ENCODE peak calls at places on chromosomes 11 and 22, in eight cellular contexts. M is AG09309; N is brain microvascular endothelial cell; R is coronary artery; K is iris pigment epithelial cell; X is heart left ventricle; V is NCI-H146; U is activated gamma-delta T cell treated with anti-CD3 and anti-CD28 coated beads, Interleukin-2, amount 50 U/mL, for 16 hours. I is an unnamed sample.

GRCh38 chr11:84384637-84385227 is 1098.6 kb upstream of the CCDC90B start:
- DNase-seq in N (peak), K (peak), U (no peak), M (peak), V (peak), X (no peak), R (no peak), I (peak)

GRCh38 chr11:64760759-64761417 is 1.1 kb upstream of the PYGM start:
- DNase-seq in N (no peak), R (no peak), U (no peak), V (no peak), X (no peak), M (no peak), K (no peak), I (no peak)

GRCh38 chr11:72720806-72721205 is 31.4 kb downstream of the ARAP1 start:
- DNase-seq in U (no peak), N (no peak), R (no peak), V (no peak), K (no peak), M (no peak), X (no peak), I (no peak)

GRCh38 chr11:28105869-28106268 is 2.1 kb downstream of the KIF18A start:
- DNase-seq in U (no peak), R (no peak), M (no peak), V (no peak), N (no peak), K (no peak), X (no peak), I (peak)

GRCh38 chr22:43232445-43232844 is 45.5 kb upstream of the TTLL12 start:
- DNase-seq in V (no peak), K (no peak), R (no peak), X (no peak), U (no peak), N (no peak), M (no peak), I (no peak)

GRCh38 chr11:64638017-64638664 is 47.1 kb downstream of the SLC22A12 start:
- DNase-seq in V (peak), X (no peak), N (no peak), M (no peak), U (no peak), R (no peak), K (no peak), I (no peak)

GRCh38 chr22:24094966-24095365 is 83.9 kb downstream of the CABIN1 start:
- DNase-seq in U (no peak), N (no peak), X (no peak), R (peak), M (no peak), K (no peak), V (no peak), I (no peak)

GRCh38 chr11:47938791-47939560 is 41.4 kb upstream of the PTPRJ start:
- DNase-seq in V (no peak), K (no peak), R (no peak), X (no peak), N (no peak), M (no peak), U (no peak), I (no peak)

GRCh38 chr11:72431846-72432245 is 2.5 kb downstream of the CLPB start:
- DNase-seq in M (no peak), U (no peak), V (no peak), N (no peak), K (no peak), R (no peak), X (no peak), I (no peak)

GRCh38 chr11:76700177-76701100 is 29.9 kb upstream of the LRRC32 start:
- DNase-seq in M (peak), R (no peak), N (peak), V (no peak), U (no peak), X (no peak), K (peak), I (peak)

GRCh38 chr11:104127828-104128227 is 36.1 kb downstream of the PDGFD start:
- DNase-seq in K (peak), X (no peak), M (no peak), N (peak), V (no peak), U (no peak), R (no peak), I (peak)

GRCh38 chr11:23730307-23730998 is 766.4 kb upstream of the LUZP2 start:
- DNase-seq in N (no peak), K (no peak), V (peak), M (no peak), X (no peak), U (no peak), R (no peak), I (no peak)

GRCh38 chr11:34840736-34841386 is 75.3 kb downstream of the APIP start:
- DNase-seq in U (no peak), M (no peak), K (peak), N (no peak), V (peak), X (no peak), R (no peak), I (peak)

GRCh38 chr11:129457321-129457720 is 81.7 kb downstream of the BARX2 start:
- DNase-seq in M (no peak), K (no peak), N (no peak), U (no peak), X (no peak), V (no peak), R (no peak), I (no peak)

GRCh38 chr11:103602846-103603245 is 433.6 kb upstream of the DDI1 start:
- DNase-seq in N (no peak), R (no peak), X (no peak), U (no peak), K (no peak), V (no peak), M (no peak), I (no peak)

GRCh38 chr11:78181155-78181554 is 7.3 kb downstream of the KCTD21 start:
- DNase-seq in X (no peak), K (peak), N (no peak), M (no peak), U (no peak), V (no peak), R (no peak), I (peak)

GRCh38 chr22:37160037-37160436 is 10.3 kb upstream of the IL2RB start:
- DNase-seq in X (no peak), U (no peak), N (no peak), M (no peak), K (no peak), V (no peak), R (no peak), I (no peak)

GRCh38 chr22:43953988-43954771 is 1.1 kb upstream of the SAMM50 start:
- DNase-seq in N (no peak), V (no peak), K (no peak), X (no peak), M (no peak), U (no peak), R (no peak), I (no peak)

GRCh38 chr22:37059876-37060449 is 8.4 kb downstream of the KCTD17 start:
- DNase-seq in U (no peak), X (no peak), N (no peak), K (no peak), M (no peak), R (no peak), V (no peak), I (no peak)

GRCh38 chr22:29203883-29204282 is 1.8 kb upstream of the EMID1 start:
- DNase-seq in V (peak), U (no peak), K (no peak), X (no peak), M (no peak), N (no peak), R (no peak), I (no peak)

GRCh38 chr11:15750535-15751297 is 605.6 kb downstream of the SOX6 start:
- DNase-seq in X (no peak), K (no peak), V (peak), N (no peak), M (no peak), U (no peak), R (no peak), I (no peak)

GRCh38 chr11:44609028-44609782 is 43.7 kb downstream of the CD82 start:
- DNase-seq in K (no peak), R (no peak), N (no peak), M (no peak), V (no peak), U (peak), X (no peak), I (no peak)